ENCODE peak calls at places on chromosome 11, in five cellular contexts. One of them, this sample, is unnamed.

GRCh38 chr11:20631525-20632168 is 32.2 kb downstream of the SLC6A5 start:
- DNase-seq in cardiac fibroblast: no peak
- DNase-seq in right cardiac atrium: no peak
- DNase-seq in ovary: no peak
- DNase-seq in astrocyte of the cerebellum: no peak
- DNase-seq in this sample: no peak

GRCh38 chr11:10496296-10496936 is 41.4 kb downstream of the AMPD3 start:
- DNase-seq in cardiac fibroblast: no peak
- DNase-seq in right cardiac atrium: no peak
- DNase-seq in ovary: no peak
- DNase-seq in astrocyte of the cerebellum: no peak
- DNase-seq in this sample: no peak

GRCh38 chr11:65827774-65828156 is 6.0 kb upstream of the SNX32 start:
- DNase-seq in cardiac fibroblast: no peak
- DNase-seq in right cardiac atrium: no peak
- DNase-seq in ovary: no peak
- DNase-seq in astrocyte of the cerebellum: no peak
- DNase-seq in this sample: no peak

GRCh38 chr11:7595016-7595869 is 78.1 kb downstream of the CYB5R2 start:
- DNase-seq in cardiac fibroblast: peak
- DNase-seq in right cardiac atrium: no peak
- DNase-seq in ovary: no peak
- DNase-seq in astrocyte of the cerebellum: no peak
- DNase-seq in this sample: no peak

GRCh38 chr11:16605440-16605970 is 132.9 kb upstream of the C11orf58 start:
- DNase-seq in cardiac fibroblast: peak
- DNase-seq in right cardiac atrium: peak
- DNase-seq in ovary: peak
- DNase-seq in astrocyte of the cerebellum: no peak
- DNase-seq in this sample: no peak

GRCh38 chr11:102666331-102666957 is 39.1 kb downstream of the MMP27 start:
- DNase-seq in cardiac fibroblast: peak
- DNase-seq in right cardiac atrium: no peak
- DNase-seq in ovary: no peak
- DNase-seq in astrocyte of the cerebellum: peak
- DNase-seq in this sample: peak

GRCh38 chr11:14305649-14306048 is 53.3 kb downstream of the RRAS2 start:
- DNase-seq in cardiac fibroblast: no peak
- DNase-seq in right cardiac atrium: no peak
- DNase-seq in ovary: no peak
- DNase-seq in astrocyte of the cerebellum: no peak
- DNase-seq in this sample: no peak

GRCh38 chr11:64115751-64116522 is 50.0 kb downstream of the MACROD1 start:
- DNase-seq in cardiac fibroblast: no peak
- DNase-seq in right cardiac atrium: no peak
- DNase-seq in ovary: no peak
- DNase-seq in astrocyte of the cerebellum: no peak
- DNase-seq in this sample: no peak

GRCh38 chr11:45692808-45693453 is 27.5 kb upstream of the CHST1 start:
- DNase-seq in cardiac fibroblast: no peak
- DNase-seq in right cardiac atrium: no peak
- DNase-seq in ovary: no peak
- DNase-seq in astrocyte of the cerebellum: no peak
- DNase-seq in this sample: peak

GRCh38 chr11:115548878-115549528 is 44.8 kb upstream of the CADM1 start:
- DNase-seq in cardiac fibroblast: no peak
- DNase-seq in right cardiac atrium: no peak
- DNase-seq in ovary: no peak
- DNase-seq in astrocyte of the cerebellum: no peak
- DNase-seq in this sample: no peak

GRCh38 chr11:3942160-3942955 is 86.9 kb downstream of the STIM1 start:
- DNase-seq in cardiac fibroblast: no peak
- DNase-seq in right cardiac atrium: no peak
- DNase-seq in ovary: no peak
- DNase-seq in astrocyte of the cerebellum: no peak
- DNase-seq in this sample: peak

GRCh38 chr11:124898711-124899110 is 1.0 kb upstream of the ROBO4 start:
- DNase-seq in cardiac fibroblast: peak
- DNase-seq in right cardiac atrium: peak
- DNase-seq in ovary: peak
- DNase-seq in astrocyte of the cerebellum: peak
- DNase-seq in this sample: no peak

GRCh38 chr11:2213384-2213842 is 41.8 kb upstream of the TH start:
- DNase-seq in cardiac fibroblast: no peak
- DNase-seq in right cardiac atrium: no peak
- DNase-seq in ovary: no peak
- DNase-seq in astrocyte of the cerebellum: no peak
- DNase-seq in this sample: no peak

GRCh38 chr11:35473975-35474374 is 51.4 kb downstream of the PAMR1 start:
- DNase-seq in cardiac fibroblast: no peak
- DNase-seq in right cardiac atrium: no peak
- DNase-seq in ovary: no peak
- DNase-seq in astrocyte of the cerebellum: no peak
- DNase-seq in this sample: no peak

GRCh38 chr11:2305862-2306823 is 4.3 kb downstream of the TSPAN32 start:
- DNase-seq in cardiac fibroblast: peak
- DNase-seq in right cardiac atrium: peak
- DNase-seq in ovary: peak
- DNase-seq in astrocyte of the cerebellum: no peak
- DNase-seq in this sample: no peak

GRCh38 chr11:59142530-59143507 is at the start of gene FAM111A:
- DNase-seq in cardiac fibroblast: peak
- DNase-seq in right cardiac atrium: peak
- DNase-seq in ovary: peak
- DNase-seq in astrocyte of the cerebellum: peak
- DNase-seq in this sample: peak

GRCh38 chr11:59145534-59145933 is 2.9 kb downstream of the FAM111A start:
- DNase-seq in cardiac fibroblast: peak
- DNase-seq in right cardiac atrium: no peak
- DNase-seq in ovary: no peak
- DNase-seq in astrocyte of the cerebellum: no peak
- DNase-seq in this sample: no peak

GRCh38 chr11:59144579-59145345 is 2.1 kb downstream of the FAM111A start:
- DNase-seq in cardiac fibroblast: peak
- DNase-seq in right cardiac atrium: peak
- DNase-seq in ovary: peak
- DNase-seq in astrocyte of the cerebellum: peak
- DNase-seq in this sample: peak

GRCh38 chr11:59141673-59142460 is 789 bp upstream of the FAM111A start:
- DNase-seq in cardiac fibroblast: no peak
- DNase-seq in right cardiac atrium: no peak
- DNase-seq in ovary: no peak
- DNase-seq in astrocyte of the cerebellum: peak
- DNase-seq in this sample: no peak

DNA sequence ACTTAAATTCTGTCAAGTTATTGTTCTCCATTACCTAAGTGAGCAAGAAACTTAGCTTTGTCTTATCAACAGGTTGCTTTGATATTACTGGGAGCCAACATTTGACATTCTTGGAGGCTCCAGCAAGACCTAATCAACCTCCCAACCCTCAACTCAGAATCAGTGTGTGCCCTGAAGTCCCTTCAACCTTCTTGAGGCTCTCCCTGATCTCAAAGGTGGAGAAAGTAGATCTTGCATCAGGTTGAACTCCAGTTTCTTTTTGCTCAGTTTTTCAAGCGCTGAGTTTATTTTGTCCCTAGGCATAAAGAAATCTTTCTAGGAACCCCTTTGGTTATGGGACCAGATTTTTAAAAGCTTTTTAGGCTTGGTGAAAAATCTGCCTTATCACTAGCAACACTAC is 1.4 kb downstream of the FAM111A start:
- DNase-seq in cardiac fibroblast: no peak
- DNase-seq in right cardiac atrium: no peak
- DNase-seq in ovary: no peak
- DNase-seq in astrocyte of the cerebellum: no peak
- DNase-seq in this sample: peak
- H3K4me3 ChIP-seq in cardiac fibroblast: peak
- H3K4me3 ChIP-seq in right cardiac atrium: peak
- H3K4me3 ChIP-seq in ovary: peak
- H3K4me3 ChIP-seq in astrocyte of the cerebellum: peak
- H3K4me3 ChIP-seq in this sample: peak

DNA sequence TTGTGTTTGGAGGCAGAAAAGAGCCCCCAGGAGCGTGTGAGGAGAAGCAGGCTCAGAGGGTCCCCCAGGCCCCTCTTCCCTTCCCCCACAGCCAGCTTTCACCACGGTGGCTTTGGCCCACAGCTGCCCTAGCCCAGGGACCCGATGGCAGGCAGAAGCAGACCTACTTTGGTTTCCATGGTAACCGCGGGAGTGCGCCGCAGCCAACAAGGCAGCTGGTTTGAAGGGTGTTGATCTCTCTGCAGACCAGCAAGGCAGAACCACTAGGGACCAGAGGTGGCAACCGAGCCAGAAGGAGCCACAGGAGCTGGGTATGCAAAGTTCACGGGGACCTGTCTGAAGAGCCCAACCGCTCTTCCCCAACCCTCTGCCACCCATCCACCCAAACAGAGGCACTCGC is 69.4 kb downstream of the BUD13 start:
- DNase-seq in cardiac fibroblast: peak
- DNase-seq in right cardiac atrium: peak
- DNase-seq in ovary: no peak
- DNase-seq in astrocyte of the cerebellum: no peak
- DNase-seq in this sample: peak
- H3K4me3 ChIP-seq in cardiac fibroblast: no peak
- H3K4me3 ChIP-seq in right cardiac atrium: no peak
- H3K4me3 ChIP-seq in ovary: no peak
- H3K4me3 ChIP-seq in astrocyte of the cerebellum: no peak
- H3K4me3 ChIP-seq in this sample: no peak

GRCh38 chr11:118224512-118225180 is at the start of gene JAML:
- DNase-seq in cardiac fibroblast: no peak
- DNase-seq in right cardiac atrium: no peak
- DNase-seq in ovary: no peak
- DNase-seq in astrocyte of the cerebellum: no peak
- DNase-seq in this sample: peak

GRCh38 chr11:118223992-118224391 is 819 bp downstream of the JAML start:
- DNase-seq in cardiac fibroblast: no peak
- DNase-seq in right cardiac atrium: no peak
- DNase-seq in ovary: no peak
- DNase-seq in astrocyte of the cerebellum: no peak
- DNase-seq in this sample: no peak

GRCh38 chr11:118227865-118228785 is 3.3 kb upstream of the JAML start:
- DNase-seq in cardiac fibroblast: no peak
- DNase-seq in right cardiac atrium: no peak
- DNase-seq in ovary: no peak
- DNase-seq in astrocyte of the cerebellum: no peak
- DNase-seq in this sample: no peak

GRCh38 chr11:118226781-118227180 is 2.0 kb upstream of the JAML start:
- DNase-seq in cardiac fibroblast: no peak
- DNase-seq in right cardiac atrium: no peak
- DNase-seq in ovary: no peak
- DNase-seq in astrocyte of the cerebellum: no peak
- DNase-seq in this sample: no peak

DNA sequence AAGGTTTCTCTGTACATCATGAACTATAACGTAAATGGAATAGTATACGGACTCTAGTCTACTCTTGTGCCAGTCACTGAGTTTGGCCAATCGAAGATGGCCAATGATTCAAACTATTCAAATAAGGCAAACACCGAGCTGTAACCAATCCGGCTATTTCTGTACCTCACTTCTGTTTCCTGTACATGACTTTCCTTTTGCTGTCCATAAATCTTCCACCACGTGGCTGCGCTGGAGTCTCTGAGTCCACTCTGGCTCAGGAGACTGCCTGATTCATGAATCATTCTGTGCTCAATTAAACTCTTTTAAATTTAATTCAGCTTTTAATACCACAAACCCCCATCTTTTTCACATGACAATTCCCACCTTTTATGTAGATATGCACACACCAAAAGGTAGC is 1.5 kb upstream of the JAML start:
- DNase-seq in cardiac fibroblast: no peak
- DNase-seq in right cardiac atrium: no peak
- DNase-seq in ovary: no peak
- DNase-seq in astrocyte of the cerebellum: no peak
- DNase-seq in this sample: no peak
- H3K4me3 ChIP-seq in cardiac fibroblast: no peak
- H3K4me3 ChIP-seq in right cardiac atrium: no peak
- H3K4me3 ChIP-seq in ovary: no peak
- H3K4me3 ChIP-seq in astrocyte of the cerebellum: no peak
- H3K4me3 ChIP-seq in this sample: no peak

DNA sequence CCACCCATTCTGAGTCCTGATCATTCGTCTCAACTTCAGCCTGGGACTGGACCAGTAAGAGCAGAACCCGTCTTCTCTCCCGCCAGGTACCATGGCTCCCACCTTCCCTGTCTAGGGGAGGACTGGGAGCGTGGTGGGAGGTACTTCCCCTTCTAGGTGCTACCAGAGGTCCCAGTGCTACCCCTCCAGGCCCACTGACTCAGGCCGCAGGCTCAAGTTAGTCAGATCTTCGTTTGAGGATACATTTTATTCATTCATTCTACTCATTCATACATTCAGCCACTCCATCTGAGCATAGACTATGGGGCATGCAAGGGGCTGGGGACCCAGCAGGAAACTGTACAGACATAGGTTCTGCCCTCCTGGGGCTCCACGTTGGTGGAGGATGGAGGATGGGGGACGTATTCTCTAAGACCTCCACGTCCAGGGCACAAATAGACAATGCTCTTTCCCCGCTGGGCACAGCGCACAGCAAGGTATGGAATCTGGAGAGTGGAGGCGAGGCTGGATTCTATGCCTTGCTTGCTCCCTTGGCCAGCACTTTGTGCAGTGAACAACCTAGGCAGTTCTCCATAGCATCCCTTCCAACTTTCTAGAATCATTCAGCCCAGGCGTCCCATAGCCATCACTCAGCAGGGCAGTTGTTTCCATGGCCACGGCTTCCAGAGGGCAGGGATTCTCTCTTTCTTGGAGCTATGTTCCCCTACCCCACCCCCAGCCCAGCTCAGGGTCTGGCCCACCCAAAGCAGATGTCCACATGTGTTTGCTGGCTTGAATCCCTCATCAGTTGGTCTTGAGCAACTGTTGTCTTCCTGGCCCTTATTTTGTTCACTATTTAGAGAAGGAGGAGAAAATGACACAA is 1.1 kb upstream of the RAB3IL1 start:
- DNase-seq in cardiac fibroblast: peak
- DNase-seq in right cardiac atrium: peak
- DNase-seq in ovary: no peak
- DNase-seq in astrocyte of the cerebellum: no peak
- DNase-seq in this sample: no peak
- H3K4me3 ChIP-seq in cardiac fibroblast: no peak
- H3K4me3 ChIP-seq in right cardiac atrium: no peak
- H3K4me3 ChIP-seq in ovary: no peak
- H3K4me3 ChIP-seq in astrocyte of the cerebellum: no peak
- H3K4me3 ChIP-seq in this sample: no peak

GRCh38 chr11:69704508-69705245 is 855 bp upstream of the FGF19 start:
- DNase-seq in cardiac fibroblast: peak
- DNase-seq in right cardiac atrium: peak
- DNase-seq in ovary: no peak
- DNase-seq in astrocyte of the cerebellum: no peak
- DNase-seq in this sample: no peak
- H3K4me3 ChIP-seq in cardiac fibroblast: no peak
- H3K4me3 ChIP-seq in right cardiac atrium: peak
- H3K4me3 ChIP-seq in ovary: no peak
- H3K4me3 ChIP-seq in astrocyte of the cerebellum: no peak
- H3K4me3 ChIP-seq in this sample: no peak